ENCODE peak calls at places on chromosomes 16 and 17, in six cellular contexts. G is H1, C is GM12878, S is HepG2, T is GM12891, D is K562. Z is an unnamed sample.

GRCh38 chr17:6078370-6078950 is 8.3 kb downstream of the WSCD1 start:
- DNase-seq in G (no peak), C (no peak), S (no peak), T (no peak), D (no peak), Z (no peak)

GRCh38 chr17:67068999-67069398 is 24.6 kb downstream of the CACNG1 start:
- DNase-seq in G (no peak), C (no peak), S (no peak), T (no peak), D (no peak), Z (no peak)

GRCh38 chr17:56902350-56902749 is 11.5 kb downstream of the TRIM25 start:
- DNase-seq in G (no peak), C (no peak), S (no peak), T (no peak), D (no peak), Z (no peak)

GRCh38 chr17:67476787-67477335 is 99.8 kb downstream of the PITPNC1 start:
- DNase-seq in G (no peak), C (no peak), S (no peak), T (no peak), D (no peak), Z (no peak)

GRCh38 chr16:51763072-51763658 is 612.1 kb upstream of the SALL1 start:
- DNase-seq in G (no peak), C (no peak), S (no peak), T (no peak), D (no peak), Z (no peak)

GRCh38 chr17:50323060-50323459 is 22.9 kb upstream of the XYLT2 start:
- DNase-seq in G (no peak), C (no peak), S (no peak), T (no peak), D (no peak), Z (no peak)

GRCh38 chr17:79024901-79025737 is 1.1 kb downstream of the C1QTNF1 start:
- DNase-seq in G (no peak), C (no peak), S (no peak), T (no peak), D (no peak), Z (peak)

GRCh38 chr16:46974352-46974751 is 878 bp upstream of the DNAJA2 start:
- DNase-seq in G (no peak), C (peak), S (peak), T (peak), D (peak), Z (no peak)

GRCh38 chr17:57636274-57636673 is 108.8 kb downstream of the CCDC182 start:
- DNase-seq in G (no peak), C (no peak), S (no peak), T (no peak), D (no peak), Z (no peak)

GRCh38 chr17:17570207-17570797 is 21.2 kb downstream of the PEMT start:
- DNase-seq in G (no peak), C (no peak), S (peak), T (no peak), D (no peak), Z (no peak)

GRCh38 chr17:8868529-8868951 is 1.1 kb upstream of the PIK3R6 start:
- DNase-seq in G (no peak), C (no peak), S (no peak), T (no peak), D (no peak), Z (no peak)

DNA sequence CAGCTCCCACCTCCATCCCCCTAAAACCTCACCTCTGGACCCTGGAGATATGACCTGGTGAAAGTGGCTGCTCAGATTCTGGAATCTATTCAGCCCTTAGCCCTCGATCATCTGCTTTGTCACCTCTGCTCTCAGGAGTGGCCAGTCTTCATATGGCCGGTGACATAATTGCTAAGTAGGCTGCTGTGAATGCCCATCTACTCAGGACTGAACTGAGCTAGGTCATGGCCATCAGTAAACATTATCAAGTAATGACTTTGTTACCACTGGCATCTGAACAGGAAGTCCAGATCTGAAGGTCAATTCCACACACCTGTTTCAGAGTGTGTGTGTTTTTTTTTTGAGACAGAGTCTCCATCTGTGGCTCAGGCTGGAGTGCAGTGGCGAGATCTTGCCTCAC is 78.6 kb downstream of the CDK5R1 start:
- DNase-seq in G (no peak), C (no peak), S (peak), T (no peak), D (no peak), Z (no peak)
- TF ChIP-seq TAF1 in G (no peak), C (no peak), S (no peak), T (no peak), D (no peak), Z (no peak)

GRCh38 chr16:31179747-31180458 is at the start of gene FUS:
- DNase-seq in G (no peak), C (peak), S (peak), T (peak), D (peak), Z (peak)
- TF ChIP-seq POLR2A in G (peak), C (peak), S (peak), T (peak), D (peak), Z (peak)

GRCh38 chr17:385836-386144 is 33.2 kb upstream of the RPH3AL start:
- DNase-seq in G (no peak), C (no peak), S (no peak), T (no peak), D (no peak), Z (no peak)

GRCh38 chr17:384622-385194 is 32.1 kb upstream of the RPH3AL start:
- DNase-seq in G (no peak), C (no peak), S (no peak), T (no peak), D (no peak), Z (no peak)

GRCh38 chr17:385195-385835 is 32.7 kb upstream of the RPH3AL start:
- DNase-seq in G (no peak), C (no peak), S (no peak), T (peak), D (peak), Z (no peak)

GRCh38 chr17:388087-388486 is 35.5 kb upstream of the RPH3AL start:
- DNase-seq in G (no peak), C (no peak), S (no peak), T (no peak), D (no peak), Z (no peak)

DNA sequence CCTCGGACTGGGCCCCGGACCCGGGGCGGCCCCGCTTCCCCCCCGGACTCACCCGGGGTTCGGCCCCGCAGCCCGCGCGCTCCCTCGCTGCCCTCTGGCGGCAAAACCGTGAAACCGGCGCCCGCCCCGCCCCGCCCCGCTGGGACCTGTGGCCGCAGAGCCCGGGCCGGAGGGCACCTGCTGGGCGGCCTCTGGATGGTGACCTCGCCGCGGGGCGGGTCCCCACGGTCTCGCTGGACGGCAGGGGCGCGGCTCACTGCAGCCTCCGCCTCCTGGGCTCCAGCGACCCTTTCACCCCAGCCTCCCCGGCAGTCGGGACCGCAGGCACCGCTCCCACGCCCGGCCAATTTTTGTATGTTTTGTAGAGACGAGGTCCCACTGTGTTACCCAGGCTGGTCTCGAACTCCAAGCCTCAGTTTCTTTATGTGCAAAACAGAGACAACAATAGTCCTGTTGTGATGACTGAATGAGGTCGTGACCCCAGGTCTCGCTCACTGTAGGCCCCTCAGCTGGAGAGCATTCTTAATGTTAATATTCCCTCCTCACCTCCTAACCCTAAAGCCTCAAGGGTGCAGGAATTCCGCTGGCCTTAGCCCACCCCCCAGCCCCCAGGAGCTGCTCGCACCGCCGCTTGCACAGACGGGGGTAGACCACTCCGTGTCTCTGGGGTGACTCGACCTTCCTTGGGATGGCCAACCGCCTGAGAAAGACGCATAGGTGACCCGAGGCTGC is 33.7 kb upstream of the RPH3AL start:
- DNase-seq in G (no peak), C (no peak), S (peak), T (peak), D (peak), Z (peak)
- TF ChIP-seq POLR2AphosphoS5 in G (no peak), C (no peak), S (no peak), T (no peak), D (no peak), Z (no peak)

GRCh38 chr17:54270499-54270898 is 447.8 kb downstream of the KIF2B start:
- DNase-seq in G (no peak), C (no peak), S (no peak), T (no peak), D (no peak), Z (no peak)

GRCh38 chr17:54269886-54270285 is 447.2 kb downstream of the KIF2B start:
- DNase-seq in G (no peak), C (no peak), S (no peak), T (no peak), D (no peak), Z (no peak)
- TF ChIP-seq TAF1 in G (no peak), C (no peak), S (no peak), T (no peak), D (no peak), Z (no peak)

GRCh38 chr16:31074073-31074813 is at the start of the genes ZNF646 and ZNF668:
- DNase-seq in G (peak), C (peak), S (peak), T (peak), D (peak), Z (peak)
- TF ChIP-seq POLR2A in G (peak), C (peak), S (peak), T (peak), D (peak), Z (peak)

DNA sequence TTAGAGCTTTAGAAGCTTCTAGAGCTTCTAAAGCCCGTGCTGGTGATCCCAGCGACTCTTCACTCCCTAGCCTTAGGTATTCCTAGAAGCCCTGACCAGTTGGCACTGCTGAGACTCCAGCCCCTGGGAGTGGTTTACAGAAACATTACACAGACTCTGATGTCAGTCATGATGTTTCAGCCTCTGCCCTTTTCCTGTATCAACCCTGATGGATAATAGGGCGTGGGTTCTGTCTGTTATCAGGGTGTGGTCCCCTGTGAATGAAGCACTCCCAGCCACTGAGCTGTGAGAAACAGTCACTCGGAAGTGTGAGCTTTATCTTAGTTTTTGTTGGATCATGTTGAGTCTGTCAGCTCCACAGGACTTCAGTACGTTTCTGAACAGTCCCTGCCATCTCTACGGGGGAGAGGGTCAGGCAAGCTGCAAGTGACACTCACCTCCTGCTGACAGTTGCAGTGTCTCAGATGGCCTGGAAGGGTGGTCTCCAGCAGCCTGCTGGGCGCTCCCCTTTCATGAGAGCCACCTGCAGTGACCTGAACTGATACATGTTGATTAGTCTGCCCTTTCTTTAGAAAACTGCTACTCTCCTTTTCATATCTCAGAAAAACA is 12.8 kb downstream of the GOSR2 start:
- DNase-seq in G (no peak), C (no peak), S (no peak), T (no peak), D (peak), Z (no peak)
- TF ChIP-seq POLR2AphosphoS5 in G (no peak), C (no peak), S (no peak), T (no peak), D (peak), Z (no peak)

GRCh38 chr17:74780443-74781238 is 4.5 kb upstream of the NAT9 start:
- DNase-seq in G (no peak), C (no peak), S (peak), T (no peak), D (peak), Z (no peak)
- TF ChIP-seq TAF1 in G (no peak), C (no peak), S (no peak), T (no peak), D (no peak), Z (no peak)

GRCh38 chr17:40177275-40177874 is at the start of gene RAPGEFL1:
- DNase-seq in G (no peak), C (peak), S (no peak), T (peak), D (peak), Z (peak)

GRCh38 chr17:40178021-40178601 is 841 bp downstream of the RAPGEFL1 start:
- DNase-seq in G (no peak), C (no peak), S (no peak), T (no peak), D (peak), Z (no peak)

GRCh38 chr17:40175928-40176327 is 1.3 kb upstream of the RAPGEFL1 start:
- DNase-seq in G (no peak), C (no peak), S (no peak), T (no peak), D (no peak), Z (no peak)

GRCh38 chr17:40174528-40174927 is 2.7 kb upstream of the RAPGEFL1 start:
- DNase-seq in G (no peak), C (no peak), S (no peak), T (no peak), D (no peak), Z (no peak)

GRCh38 chr17:40176409-40177110 is 710 bp upstream of the RAPGEFL1 start:
- DNase-seq in G (no peak), C (no peak), S (no peak), T (no peak), D (peak), Z (no peak)
- TF ChIP-seq POLR2A in G (no peak), C (no peak), S (no peak), T (no peak), D (no peak), Z (no peak)

GRCh38 chr16:86609115-86609514 is 30.8 kb downstream of the FOXL1 start:
- DNase-seq in G (no peak), C (no peak), S (no peak), T (no peak), D (no peak), Z (no peak)
- TF ChIP-seq POLR2AphosphoS5 in G (no peak), C (no peak), S (no peak), T (no peak), D (no peak), Z (no peak)

DNA sequence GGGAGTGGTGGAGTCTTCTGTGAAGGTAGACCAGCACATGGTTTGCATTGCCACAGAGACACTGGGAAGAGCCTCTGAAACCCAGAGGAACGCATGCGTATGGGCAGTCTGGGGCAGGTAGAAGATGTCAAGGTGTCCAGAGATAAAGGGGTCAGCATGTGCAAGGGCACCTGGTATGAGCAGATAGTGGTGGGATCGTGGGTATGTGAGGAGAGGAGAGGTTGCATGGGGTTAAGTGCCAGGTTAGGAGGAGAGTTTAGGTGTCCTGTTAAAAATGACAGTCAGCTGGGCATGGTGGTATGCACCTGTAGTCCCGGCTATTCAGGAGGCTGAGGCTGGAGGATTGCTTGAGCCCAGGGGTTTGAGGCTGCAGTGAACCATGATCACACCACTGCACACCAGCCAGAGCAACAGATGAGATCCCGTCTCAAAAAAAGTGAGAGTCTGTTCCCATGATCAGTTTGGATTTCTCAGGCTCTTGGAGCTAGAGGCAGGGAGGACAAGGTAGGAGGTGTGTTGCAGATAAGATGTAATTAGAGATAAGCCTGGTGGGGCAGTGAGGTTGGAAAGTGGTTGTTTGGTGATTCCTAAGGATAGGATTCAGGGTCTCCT is 3.0 kb downstream of the PYCARD start:
- DNase-seq in G (no peak), C (no peak), S (no peak), T (no peak), D (no peak), Z (no peak)
- TF ChIP-seq TAF1 in G (no peak), C (no peak), S (no peak), T (no peak), D (no peak), Z (no peak)